ENCODE peak calls at places on chromosomes 4 and X, in six cellular contexts. U, D, G, L, P and K are unnamed samples.

GRCh38 chrX:16966745-16967144 is 20.3 kb downstream of the REPS2 start:
- DNase-seq in G (no peak), D (no peak), U (peak; percentile 31), P (no peak), L (no peak), K (no peak)

GRCh38 chrX:114611018-114611619 is 27.2 kb downstream of the HTR2C start:
- DNase-seq in D (peak; percentile 27), P (no peak), G (peak; percentile 3), U (peak; percentile 57), L (peak; percentile 32), K (peak; percentile 22)

GRCh38 chr4:53734584-53735363 is 143.5 kb upstream of the LNX1 start:
- DNase-seq in D (no peak), U (peak; percentile 44), L (no peak), P (no peak), G (no peak), K (no peak)

GRCh38 chr4:139806929-139807328 is 141.3 kb downstream of the MGST2 start:
- DNase-seq in G (no peak), D (no peak), U (no peak), L (no peak), P (no peak), K (no peak)

GRCh38 chrX:16931371-16931770 is 15.1 kb upstream of the REPS2 start:
- DNase-seq in G (no peak), U (no peak), D (peak; percentile 22), P (no peak), L (no peak), K (no peak)

GRCh38 chr4:112973897-112974296 is 75.6 kb upstream of the ANK2 start:
- DNase-seq in D (no peak), L (no peak), U (no peak), P (no peak), G (no peak), K (no peak)

GRCh38 chrX:82127228-82128123 is 925.6 kb downstream of the SH3BGRL start:
- DNase-seq in L (no peak), U (no peak), D (no peak), G (no peak), P (no peak), K (no peak)

GRCh38 chr4:154329268-154329858 is 162.2 kb downstream of the DCHS2 start:
- DNase-seq in P (no peak), D (no peak), G (no peak), U (peak; percentile 39), L (peak; percentile 25), K (no peak)

GRCh38 chrX:109889289-109890006 is 113.5 kb upstream of the TMEM164 start:
- DNase-seq in D (no peak), G (no peak), L (no peak), P (no peak), U (peak; percentile 54), K (no peak)

GRCh38 chr4:151674804-151675290 is 86.0 kb downstream of the GATB start:
- DNase-seq in L (no peak), D (peak; percentile 93), P (no peak), G (no peak), U (peak; percentile 56), K (no peak)

GRCh38 chr4:142565771-142566170 is 280.3 kb downstream of the INPP4B start:
- DNase-seq in D (no peak), U (no peak), L (no peak), P (no peak), G (no peak), K (no peak)

GRCh38 chrX:28850955-28851354 is 263.7 kb downstream of the IL1RAPL1 start:
- DNase-seq in G (no peak), D (no peak), P (no peak), L (no peak), U (no peak), K (no peak)

GRCh38 chrX:104430720-104431119 is 135.3 kb upstream of the IL1RAPL2 start:
- DNase-seq in D (no peak), L (peak; percentile 3), G (no peak), U (no peak), P (no peak), K (no peak)

GRCh38 chr4:107153228-107153627 is 117.1 kb upstream of the DKK2 start:
- DNase-seq in D (peak; percentile 66), G (peak; percentile 4), L (peak; percentile 5), U (peak; percentile 34), P (no peak), K (no peak)

GRCh38 chr4:128338634-128339355 is 51.2 kb upstream of the PGRMC2 start:
- DNase-seq in G (no peak), U (peak; percentile 92), L (peak; percentile 31), D (no peak), P (no peak), K (no peak)

GRCh38 chr4:47031011-47031678 is at the start of gene GABRB1:
- DNase-seq in U (peak; percentile 55), D (peak; percentile 57), G (peak; percentile 24), L (peak; percentile 1), P (no peak), K (peak; percentile 25)

GRCh38 chr4:70703695-70704332 is 15.5 kb downstream of the UTP3 start:
- DNase-seq in G (no peak), L (no peak), D (peak; percentile 25), U (peak; percentile 38), P (no peak), K (no peak)

GRCh38 chrX:16239211-16239610 is 71.9 kb downstream of the MAGEB17 start:
- DNase-seq in L (peak; percentile 29), U (peak; percentile 57), D (no peak), G (no peak), P (no peak), K (no peak)

GRCh38 chrX:74220277-74220676 is 83.7 kb upstream of the ZCCHC13 start:
- DNase-seq in L (no peak), U (no peak), P (no peak), G (no peak), D (no peak), K (no peak)

GRCh38 chrX:10165580-10166247 is 8.9 kb downstream of the CLCN4 start:
- DNase-seq in G (no peak), U (peak; percentile 66), L (no peak), P (no peak), D (no peak), K (no peak)

GRCh38 chr4:71156616-71157015 is 163.2 kb downstream of the DCK start:
- DNase-seq in U (peak; percentile 10), G (no peak), L (no peak), P (no peak), D (no peak), K (no peak)

GRCh38 chrX:12210921-12211320 is 72.6 kb downstream of the FRMPD4 start:
- DNase-seq in D (no peak), G (no peak), P (no peak), U (peak; percentile 11), L (peak; percentile 20), K (no peak)

GRCh38 chr4:124234771-124235170 is 477.8 kb downstream of the ANKRD50 start:
- DNase-seq in L (no peak), D (no peak), U (peak; percentile 63), P (no peak), G (no peak), K (no peak)

GRCh38 chr4:26782168-26782829 is 78.3 kb upstream of the STIM2 start:
- DNase-seq in U (peak; percentile 63), D (no peak), G (no peak), P (no peak), L (no peak), K (no peak)

GRCh38 chr4:72974694-72975487 is 94.6 kb downstream of the COX18 start:
- DNase-seq in P (no peak), U (peak; percentile 56), D (no peak), L (peak; percentile 55), G (no peak), K (no peak)

GRCh38 chrX:140057001-140057411 is 91.7 kb upstream of the CXorf66 start:
- DNase-seq in G (peak; percentile 60), P (peak; percentile 46), D (peak; percentile 67), U (peak; percentile 78), L (peak; percentile 76), K (peak; percentile 68)

GRCh38 chr4:2105559-2105958 is 46.4 kb downstream of the NAT8L start:
- DNase-seq in D (no peak), G (no peak), U (peak; percentile 10), L (no peak), P (no peak), K (no peak)

GRCh38 chr4:54541426-54542118 is 116.2 kb upstream of the KIT start:
- DNase-seq in L (no peak), G (no peak), P (no peak), D (no peak), U (peak; percentile 53), K (no peak)

GRCh38 chrX:11770320-11770719 is 12.3 kb downstream of the MSL3 start:
- DNase-seq in G (no peak), L (peak; percentile 69), D (peak; percentile 42), P (no peak), U (peak; percentile 71), K (no peak)

GRCh38 chrX:125544856-125545255 is 225.2 kb downstream of the TEX13C start:
- DNase-seq in U (no peak), P (no peak), G (no peak), L (no peak), D (no peak), K (no peak)

GRCh38 chrX:25275159-25275558 is 259.4 kb upstream of the ARX start:
- DNase-seq in U (no peak), G (no peak), L (no peak), P (no peak), D (no peak), K (no peak)

GRCh38 chr4:74447636-74448233 is 2.8 kb downstream of the AREG start:
- DNase-seq in L (no peak), D (no peak), G (no peak), P (no peak), U (peak; percentile 57), K (no peak)
- H3K4me3 ChIP-seq in L (peak overlapping the region; percentile 86), D (no peak overlapping the region), G (no peak overlapping the region), P (no peak overlapping the region), U (no peak overlapping the region), K (no peak overlapping the region)

DNA sequence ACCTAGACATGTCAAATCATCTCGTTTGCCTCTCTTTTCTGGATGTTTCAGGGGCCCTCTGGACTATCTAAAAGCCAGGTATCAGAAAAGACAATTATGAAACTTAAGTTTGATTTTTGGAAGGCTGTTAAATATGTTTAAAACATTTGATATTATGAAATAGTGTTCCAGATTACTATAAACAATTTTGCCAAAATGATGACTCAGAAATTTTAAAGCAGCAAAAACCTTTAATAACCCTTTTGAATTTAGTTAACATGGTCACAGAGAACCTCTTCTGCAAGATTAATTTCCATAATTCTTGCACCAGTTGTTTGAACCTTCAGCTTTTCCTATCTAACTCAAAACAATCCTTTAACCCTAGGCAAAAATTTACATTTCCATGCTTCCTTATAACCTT is 18.8 kb upstream of the FAM47E start:
- DNase-seq in L (no peak), G (no peak), U (no peak), P (no peak), D (no peak), K (no peak)
- H3K27ac ChIP-seq in L (no peak overlapping the region), G (no peak overlapping the region), U (no peak overlapping the region), P (no peak overlapping the region), D (no peak overlapping the region), K (no peak overlapping the region)

GRCh38 chrX:54560411-54560810 is 30.4 kb downstream of the GNL3L start:
- DNase-seq in L (no peak), U (no peak), G (no peak), P (no peak), D (no peak), K (no peak)
- TF ChIP-seq CTCF in L (no peak), U (no peak), G (no peak), P (no peak), D (no peak), K (no peak)

DNA sequence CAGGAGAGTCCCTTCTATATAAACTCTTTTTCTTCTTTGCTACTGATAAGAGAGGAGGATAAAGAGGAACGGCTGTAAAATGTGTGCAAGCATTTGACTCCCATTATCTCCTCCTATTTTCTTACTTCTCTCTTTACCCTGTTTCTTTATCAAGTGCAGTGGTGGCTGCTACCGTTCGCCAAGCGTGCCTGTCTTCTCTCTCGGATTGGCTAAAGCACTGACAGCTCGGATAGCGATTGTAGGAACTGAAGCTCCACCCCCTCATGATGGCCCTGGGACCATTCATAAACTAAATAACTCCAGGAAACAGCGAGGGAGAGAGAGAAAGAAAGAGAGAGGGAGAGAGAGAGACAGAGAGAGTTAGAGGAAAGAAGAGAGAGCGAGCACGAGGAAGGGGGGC is 340 bp upstream of the MAB21L2 start:
- DNase-seq in P (no peak), G (no peak), L (no peak), D (no peak), U (peak; percentile 57), K (no peak)
- H3K4me3 ChIP-seq in P (peak overlapping the region; percentile 37), G (peak overlapping the region; percentile 45), L (no peak overlapping the region), D (no peak overlapping the region), U (no peak overlapping the region), K (peak overlapping the region; percentile 55)